ENCODE peak calls at places on chromosomes 2 and 18, in four cellular contexts. One of them, this sample, is unnamed.

GRCh38 chr18:57051586-57052044 is 95.3 kb upstream of the BOD1L2 start:
- DNase-seq in A673: no peak
- DNase-seq in body of pancreas: no peak
- DNase-seq in fibroblast of mammary gland: no peak
- DNase-seq in this sample: no peak

GRCh38 chr2:196991061-196991460 is 64.6 kb upstream of the PGAP1 start:
- DNase-seq in A673: no peak
- DNase-seq in body of pancreas: no peak
- DNase-seq in fibroblast of mammary gland: no peak
- DNase-seq in this sample: no peak

GRCh38 chr2:188314314-188315054 is 22.8 kb downstream of the GULP1 start:
- DNase-seq in A673: no peak
- DNase-seq in body of pancreas: no peak
- DNase-seq in fibroblast of mammary gland: peak; percentile 17
- DNase-seq in this sample: peak; percentile 13

GRCh38 chr2:75079575-75079974 is 119.7 kb downstream of the TACR1 start:
- DNase-seq in A673: peak; percentile 71
- DNase-seq in body of pancreas: no peak
- DNase-seq in fibroblast of mammary gland: peak; percentile 25
- DNase-seq in this sample: no peak

GRCh38 chr18:29501952-29502351 is 1325.0 kb upstream of the CDH2 start:
- DNase-seq in A673: peak; percentile 39
- DNase-seq in body of pancreas: no peak
- DNase-seq in fibroblast of mammary gland: peak; percentile 90
- DNase-seq in this sample: peak; percentile 94

GRCh38 chr2:215140166-215140707 is 1.8 kb upstream of the ABCA12 start:
- DNase-seq in A673: no peak
- DNase-seq in body of pancreas: no peak
- DNase-seq in fibroblast of mammary gland: peak; percentile 65
- DNase-seq in this sample: no peak

GRCh38 chr2:240208631-240209211 is 68.3 kb upstream of the OTOS start:
- DNase-seq in A673: no peak
- DNase-seq in body of pancreas: no peak
- DNase-seq in fibroblast of mammary gland: no peak
- DNase-seq in this sample: no peak

GRCh38 chr2:226771067-226771466 is 28.6 kb downstream of the IRS1 start:
- DNase-seq in A673: no peak
- DNase-seq in body of pancreas: no peak
- DNase-seq in fibroblast of mammary gland: no peak
- DNase-seq in this sample: no peak

GRCh38 chr2:133948610-133949290 is 305.1 kb upstream of the MGAT5 start:
- DNase-seq in A673: no peak
- DNase-seq in body of pancreas: no peak
- DNase-seq in fibroblast of mammary gland: no peak
- DNase-seq in this sample: no peak

GRCh38 chr2:221283896-221284295 is 288.2 kb downstream of the EPHA4 start:
- DNase-seq in A673: no peak
- DNase-seq in body of pancreas: no peak
- DNase-seq in fibroblast of mammary gland: no peak
- DNase-seq in this sample: peak; percentile 10

GRCh38 chr2:68251855-68252406 is 401 bp downstream of the PPP3R1 start:
- DNase-seq in A673: no peak
- DNase-seq in body of pancreas: no peak
- DNase-seq in fibroblast of mammary gland: no peak
- DNase-seq in this sample: no peak

GRCh38 chr2:166090346-166090745 is 37.5 kb downstream of the SCN1A start:
- DNase-seq in A673: no peak
- DNase-seq in body of pancreas: no peak
- DNase-seq in fibroblast of mammary gland: peak; percentile 84
- DNase-seq in this sample: peak; percentile 79

GRCh38 chr2:52115750-52116149 is 1083.8 kb upstream of the NRXN1 start:
- DNase-seq in A673: peak; percentile 15
- DNase-seq in body of pancreas: no peak
- DNase-seq in fibroblast of mammary gland: no peak
- DNase-seq in this sample: no peak

GRCh38 chr2:105744091-105744908 is 412 bp upstream of the NCK2 start:
- DNase-seq in A673: peak; percentile 64
- DNase-seq in body of pancreas: peak; percentile 62
- DNase-seq in fibroblast of mammary gland: no peak
- DNase-seq in this sample: peak; percentile 40

GRCh38 chr2:215430528-215431187 is 5.2 kb downstream of the FN1 start:
- DNase-seq in A673: no peak
- DNase-seq in body of pancreas: no peak
- DNase-seq in fibroblast of mammary gland: peak; percentile 67
- DNase-seq in this sample: peak; percentile 77

GRCh38 chr18:23998811-23999210 is 15.7 kb upstream of the TTC39C start:
- DNase-seq in A673: no peak
- DNase-seq in body of pancreas: no peak
- DNase-seq in fibroblast of mammary gland: no peak
- DNase-seq in this sample: no peak

GRCh38 chr18:22663378-22663777 is 245.7 kb upstream of the CTAGE1 start:
- DNase-seq in A673: no peak
- DNase-seq in body of pancreas: no peak
- DNase-seq in fibroblast of mammary gland: no peak
- DNase-seq in this sample: no peak

GRCh38 chr2:16173893-16174692 is 233.7 kb downstream of the MYCN start:
- DNase-seq in A673: no peak
- DNase-seq in body of pancreas: no peak
- DNase-seq in fibroblast of mammary gland: no peak
- DNase-seq in this sample: no peak

GRCh38 chr18:80251700-80252099 is 4.4 kb upstream of the PARD6G start:
- DNase-seq in A673: no peak
- DNase-seq in body of pancreas: no peak
- DNase-seq in fibroblast of mammary gland: no peak
- DNase-seq in this sample: no peak

GRCh38 chr2:111169268-111169667 is 48.6 kb downstream of the BCL2L11 start:
- DNase-seq in A673: no peak
- DNase-seq in body of pancreas: no peak
- DNase-seq in fibroblast of mammary gland: no peak
- DNase-seq in this sample: no peak

GRCh38 chr2:112848833-112849232 is 12.3 kb upstream of the IL1B start:
- DNase-seq in A673: no peak
- DNase-seq in body of pancreas: no peak
- DNase-seq in fibroblast of mammary gland: no peak
- DNase-seq in this sample: no peak

GRCh38 chr18:10490401-10491289 is 35.2 kb upstream of the NAPG start:
- DNase-seq in A673: no peak
- DNase-seq in body of pancreas: peak; percentile 34
- DNase-seq in fibroblast of mammary gland: no peak
- DNase-seq in this sample: no peak

GRCh38 chr2:54522624-54523281 is 66.6 kb downstream of the SPTBN1 start:
- DNase-seq in A673: peak; percentile 75
- DNase-seq in body of pancreas: peak; percentile 65
- DNase-seq in fibroblast of mammary gland: peak; percentile 48
- DNase-seq in this sample: peak; percentile 71

GRCh38 chr2:236949089-236949935 is 136.4 kb upstream of the COPS8 start:
- DNase-seq in A673: no peak
- DNase-seq in body of pancreas: no peak
- DNase-seq in fibroblast of mammary gland: no peak
- DNase-seq in this sample: no peak

GRCh38 chr18:77984833-77985232 is 735.2 kb downstream of the GALR1 start:
- DNase-seq in A673: no peak
- DNase-seq in body of pancreas: no peak
- DNase-seq in fibroblast of mammary gland: no peak
- DNase-seq in this sample: no peak
- TF ChIP-seq CTCF in A673: no peak
- TF ChIP-seq CTCF in body of pancreas: no peak
- TF ChIP-seq CTCF in fibroblast of mammary gland: no peak
- TF ChIP-seq CTCF in this sample: no peak

GRCh38 chr2:36659218-36659617 is 37.3 kb upstream of the VIT start:
- DNase-seq in A673: no peak
- DNase-seq in body of pancreas: no peak
- DNase-seq in fibroblast of mammary gland: no peak
- DNase-seq in this sample: no peak

GRCh38 chr2:36659872-36660312 is 36.6 kb upstream of the VIT start:
- DNase-seq in A673: no peak
- DNase-seq in body of pancreas: no peak
- DNase-seq in fibroblast of mammary gland: peak; percentile 63
- DNase-seq in this sample: no peak

GRCh38 chr2:36662638-36663037 is 33.9 kb upstream of the VIT start:
- DNase-seq in A673: no peak
- DNase-seq in body of pancreas: no peak
- DNase-seq in fibroblast of mammary gland: no peak
- DNase-seq in this sample: no peak

GRCh38 chr2:36663851-36664715 is 32.4 kb upstream of the VIT start:
- DNase-seq in A673: peak; percentile 88
- DNase-seq in body of pancreas: peak; percentile 18
- DNase-seq in fibroblast of mammary gland: peak; percentile 85
- DNase-seq in this sample: peak; percentile 92

GRCh38 chr2:36663314-36663713 is 33.2 kb upstream of the VIT start:
- DNase-seq in A673: no peak
- DNase-seq in body of pancreas: no peak
- DNase-seq in fibroblast of mammary gland: no peak
- DNase-seq in this sample: no peak
- H3K4me3 ChIP-seq in A673: no peak overlapping the region
- H3K4me3 ChIP-seq in body of pancreas: no peak overlapping the region
- H3K4me3 ChIP-seq in fibroblast of mammary gland: no peak overlapping the region
- H3K4me3 ChIP-seq in this sample: no peak overlapping the region

DNA sequence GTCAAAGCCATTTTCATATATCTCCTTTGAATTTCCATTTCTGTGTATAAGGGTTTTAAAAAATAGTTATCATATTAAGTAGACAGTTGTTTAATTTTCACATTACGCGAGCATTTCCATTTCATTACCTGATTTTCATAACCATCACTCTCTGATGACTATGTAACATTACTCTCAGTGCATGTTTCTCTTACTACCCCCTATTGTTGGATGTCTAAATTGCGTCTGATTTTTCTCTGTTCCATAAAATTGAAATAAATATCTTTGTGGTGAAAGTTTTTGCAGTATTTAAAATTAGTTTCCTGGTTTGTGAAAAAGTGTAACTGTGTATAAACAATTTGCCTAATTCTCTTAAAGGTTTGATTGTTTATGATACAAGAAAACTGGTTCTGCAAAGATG is 123.8 kb downstream of the MYO1B start:
- DNase-seq in A673: peak; percentile 26
- DNase-seq in body of pancreas: no peak
- DNase-seq in fibroblast of mammary gland: peak; percentile 34
- DNase-seq in this sample: peak; percentile 41
- TF ChIP-seq CTCF in A673: peak; percentile 53
- TF ChIP-seq CTCF in body of pancreas: peak; percentile 27
- TF ChIP-seq CTCF in fibroblast of mammary gland: peak; percentile 60
- TF ChIP-seq CTCF in this sample: peak; percentile 46

DNA sequence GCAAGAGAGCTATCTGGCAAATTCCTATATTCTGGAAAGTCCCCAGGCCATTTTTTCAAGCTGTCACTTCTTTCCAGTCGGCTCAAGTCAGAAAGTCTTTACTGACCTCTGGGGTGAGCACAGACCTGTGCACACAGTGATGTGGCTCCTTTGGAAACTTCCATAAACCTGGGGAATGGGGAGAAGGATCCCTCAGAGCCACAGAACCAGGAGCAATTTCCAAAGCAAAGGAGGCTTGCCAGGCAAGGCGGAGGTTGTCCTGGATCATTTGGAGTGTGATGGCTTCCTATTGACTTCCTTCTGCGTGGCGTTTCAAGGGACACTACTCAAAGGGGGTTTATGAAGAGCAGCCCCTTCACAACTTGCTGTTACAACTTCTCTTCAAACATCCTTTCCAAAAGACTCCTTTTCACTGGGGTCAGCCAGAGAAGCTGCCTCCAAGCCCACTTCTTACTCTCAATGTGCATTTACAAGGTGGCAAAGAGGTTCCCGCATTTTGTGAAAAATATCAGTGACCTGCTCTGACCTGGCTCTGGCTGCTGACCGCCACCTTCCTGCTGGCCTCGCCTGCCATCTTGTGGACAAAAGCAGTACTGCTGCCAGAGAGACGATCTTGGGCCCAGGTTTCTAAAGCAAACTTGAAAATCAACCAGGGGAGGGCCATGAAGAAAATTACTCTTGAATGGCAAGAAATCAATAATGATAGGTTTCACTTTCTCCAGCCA is 18.2 kb upstream of the TMEM247 start:
- DNase-seq in A673: peak; percentile 43
- DNase-seq in body of pancreas: peak; percentile 89
- DNase-seq in fibroblast of mammary gland: peak; percentile 67
- DNase-seq in this sample: peak; percentile 78
- H3K4me3 ChIP-seq in A673: no peak overlapping the region
- H3K4me3 ChIP-seq in body of pancreas: no peak overlapping the region
- H3K4me3 ChIP-seq in fibroblast of mammary gland: no peak overlapping the region
- H3K4me3 ChIP-seq in this sample: no peak overlapping the region

GRCh38 chr18:49988101-49988500 is 174.8 kb upstream of the ACAA2 start:
- DNase-seq in A673: no peak
- DNase-seq in body of pancreas: no peak
- DNase-seq in fibroblast of mammary gland: no peak
- DNase-seq in this sample: no peak

GRCh38 chr18:49994410-49994809 is 181.1 kb upstream of the ACAA2 start:
- DNase-seq in A673: no peak
- DNase-seq in body of pancreas: no peak
- DNase-seq in fibroblast of mammary gland: no peak
- DNase-seq in this sample: no peak

GRCh38 chr18:49997468-49998045 is 184.2 kb upstream of the ACAA2 start:
- DNase-seq in A673: no peak
- DNase-seq in body of pancreas: no peak
- DNase-seq in fibroblast of mammary gland: no peak
- DNase-seq in this sample: no peak

GRCh38 chr18:49988733-49989132 is 175.4 kb upstream of the ACAA2 start:
- DNase-seq in A673: no peak
- DNase-seq in body of pancreas: no peak
- DNase-seq in fibroblast of mammary gland: no peak
- DNase-seq in this sample: no peak

GRCh38 chr18:49993299-49993698 is 180.0 kb upstream of the ACAA2 start:
- DNase-seq in A673: no peak
- DNase-seq in body of pancreas: no peak
- DNase-seq in fibroblast of mammary gland: no peak
- DNase-seq in this sample: no peak
- TF ChIP-seq CTCF in A673: no peak
- TF ChIP-seq CTCF in body of pancreas: no peak
- TF ChIP-seq CTCF in fibroblast of mammary gland: no peak
- TF ChIP-seq CTCF in this sample: no peak

DNA sequence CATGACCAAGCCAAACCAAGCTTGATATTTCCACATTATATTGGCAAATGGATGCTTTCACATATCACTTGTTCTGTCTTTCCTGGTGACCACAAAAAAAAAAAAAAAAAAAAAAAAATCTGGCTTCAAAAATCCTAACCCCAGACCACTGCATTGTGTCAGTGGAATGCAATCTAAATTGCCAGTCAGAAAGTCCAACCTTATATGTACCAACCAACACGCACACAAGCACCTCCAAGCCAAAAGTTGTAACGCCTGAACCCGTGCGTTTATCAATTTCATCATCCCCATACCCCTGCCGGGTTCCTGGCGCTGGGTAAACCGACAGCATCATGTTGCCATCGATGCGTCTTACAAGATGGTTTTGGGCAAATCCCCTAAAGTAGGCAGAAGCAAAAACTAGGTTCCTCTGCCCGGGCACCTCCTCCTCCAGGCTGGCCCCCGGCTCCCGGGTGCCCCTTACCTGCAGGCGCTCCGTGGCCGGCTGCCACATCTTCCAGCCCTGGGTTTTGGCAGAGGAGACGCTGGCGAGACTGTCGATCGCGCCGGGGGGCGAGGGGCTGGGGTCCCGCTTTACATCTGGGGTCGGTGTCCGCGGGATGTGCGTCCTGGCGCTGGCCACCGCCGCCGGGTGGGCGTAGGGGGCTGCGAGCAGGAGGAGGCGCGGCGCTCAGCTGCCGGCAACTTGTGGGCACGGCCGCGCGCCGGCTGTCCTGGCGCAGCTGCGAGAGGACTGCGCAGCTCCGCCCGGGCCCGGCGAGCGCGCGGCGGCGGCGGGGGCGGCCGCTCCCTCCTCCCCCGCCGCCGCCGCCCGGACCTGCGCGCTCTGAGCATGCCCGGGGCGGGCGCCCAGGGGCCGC is at the start of gene PID1:
- DNase-seq in A673: peak; percentile 41
- DNase-seq in body of pancreas: peak; percentile 39
- DNase-seq in fibroblast of mammary gland: peak; percentile 37
- DNase-seq in this sample: peak; percentile 55
- H3K4me3 ChIP-seq in A673: peak within 1 kb of the TSS; percentile 46
- H3K4me3 ChIP-seq in body of pancreas: peak within 1 kb of the TSS; percentile 65
- H3K4me3 ChIP-seq in fibroblast of mammary gland: peak within 1 kb of the TSS; percentile 71
- H3K4me3 ChIP-seq in this sample: peak within 1 kb of the TSS; percentile 79

This sample was measured in cardiac fibroblast.